ENCODE peak calls at places on chromosomes 5 and 9, in four cellular contexts. N is fibroblast of lung, L is mammary epithelial cell, X is HCT116. V is an unnamed sample.

GRCh38 chr9:124293712-124294504 is 36.2 kb downstream of the NEK6 start:
- DNase-seq in L (no peak), X (no peak), N (no peak), V (no peak)

GRCh38 chr9:129211686-129212085 is 33.6 kb upstream of the IER5L start:
- DNase-seq in N (no peak), X (no peak), L (no peak), V (no peak)

GRCh38 chr5:55278778-55279177 is 28.7 kb downstream of the DHX29 start:
- DNase-seq in L (peak), X (no peak), N (peak), V (no peak)

GRCh38 chr5:53239301-53239990 is 129.9 kb upstream of the MOCS2 start:
- DNase-seq in X (no peak), L (no peak), N (peak), V (no peak)

GRCh38 chr5:126138475-126139005 is 284.7 kb upstream of the GRAMD2B start:
- DNase-seq in N (peak), X (no peak), L (peak), V (no peak)

GRCh38 chr5:68661237-68661636 is 432.6 kb upstream of the SLC30A5 start:
- DNase-seq in L (peak), N (no peak), X (no peak), V (no peak)

GRCh38 chr9:126055386-126055785 is 271.2 kb upstream of the MVB12B start:
- DNase-seq in L (peak), N (peak), X (no peak), V (no peak)

GRCh38 chr5:97046270-97046982 is 96.0 kb downstream of the LIX1 start:
- DNase-seq in X (no peak), L (peak), N (peak), V (no peak)

GRCh38 chr5:169767938-169768337 is 130.9 kb downstream of the DOCK2 start:
- DNase-seq in X (no peak), L (no peak), N (no peak), V (no peak)

GRCh38 chr9:128396970-128397613 is 23.6 kb upstream of the CERCAM start:
- DNase-seq in L (no peak), N (no peak), X (no peak), V (no peak)

GRCh38 chr9:78131969-78132687 is 100.5 kb upstream of the GNAQ start:
- DNase-seq in N (peak), X (no peak), L (peak), V (no peak)

GRCh38 chr5:171391996-171392577 is 4.4 kb downstream of the NPM1 start:
- DNase-seq in L (no peak), N (no peak), X (no peak), V (no peak)
- H3K4me3 ChIP-seq in L (no peak), N (no peak), X (no peak), V (no peak)

DNA sequence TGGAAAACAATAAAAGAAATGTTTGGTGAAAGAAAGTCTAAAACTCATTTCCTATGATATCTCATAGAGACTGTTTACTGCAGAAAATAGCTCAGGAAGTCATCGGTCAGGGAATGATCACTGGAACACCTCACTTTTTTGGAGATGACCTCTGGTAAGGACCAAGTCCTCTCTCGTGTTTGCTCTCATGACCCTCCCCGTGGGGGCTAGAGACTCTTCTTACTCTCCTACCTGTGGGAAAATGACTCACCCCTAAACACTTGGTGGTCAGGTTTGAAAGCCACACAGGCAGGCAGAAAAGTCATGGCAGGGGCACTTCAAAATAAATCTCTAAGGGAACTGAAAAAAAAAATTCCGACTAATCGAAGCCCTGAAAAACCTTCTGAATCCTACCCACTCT is 48.2 kb downstream of the FAM240B start:
- DNase-seq in X (no peak), N (no peak), L (no peak), V (no peak)
- H3K4me3 ChIP-seq in X (peak), N (no peak), L (no peak), V (no peak)

DNA sequence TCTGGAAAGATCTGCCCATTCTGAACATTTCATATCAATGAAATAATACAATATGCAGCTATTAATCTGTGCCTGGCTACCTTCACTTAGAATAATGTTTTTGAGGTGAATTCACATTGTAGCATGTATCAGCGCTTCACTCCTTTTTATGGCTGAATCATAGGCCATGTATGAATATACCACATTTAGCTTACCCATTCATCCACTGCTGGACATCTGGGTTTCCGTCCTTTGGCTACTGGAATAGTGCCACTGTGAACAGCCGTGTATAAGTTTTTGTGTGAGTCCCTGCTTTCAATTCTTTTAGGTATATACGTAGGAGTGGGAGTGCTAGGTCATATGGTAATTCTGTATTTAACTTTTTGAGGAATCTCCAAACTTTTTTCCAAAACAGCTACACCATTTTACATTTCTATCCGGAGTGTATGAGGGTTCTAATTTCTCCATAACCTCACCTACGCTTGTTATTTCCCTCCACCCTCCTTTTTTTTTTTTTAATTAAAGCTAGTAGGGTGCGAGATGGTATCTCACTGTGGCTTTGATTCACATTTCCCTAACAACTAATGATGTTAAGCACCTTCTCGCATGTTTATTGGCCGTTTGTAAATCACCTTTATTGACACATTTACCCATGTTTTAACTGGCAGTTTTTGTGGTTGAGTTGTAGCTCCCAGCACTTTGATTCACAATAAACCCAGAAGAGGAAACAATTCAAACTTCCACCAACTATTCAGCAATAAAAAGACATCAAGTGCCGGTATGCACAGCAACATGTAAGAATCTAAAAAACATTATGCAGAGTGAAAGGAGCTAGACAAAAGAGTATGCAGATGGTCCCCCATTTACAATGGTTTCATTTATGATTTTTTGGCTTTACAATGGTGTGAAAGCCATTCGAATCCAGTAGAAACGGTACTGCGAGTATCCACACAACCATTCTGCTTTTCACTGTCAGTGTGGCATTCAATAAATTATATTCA is 8.1 kb downstream of the SEMA4D start:
- DNase-seq in N (no peak), X (no peak), L (peak), V (no peak)
- H3K4me3 ChIP-seq in N (no peak), X (no peak), L (no peak), V (no peak)

GRCh38 chr5:102453716-102454115 is 45.1 kb downstream of the SLCO6A1 start:
- DNase-seq in L (no peak), X (no peak), N (no peak), V (no peak)
- H3K4me3 ChIP-seq in L (no peak), X (no peak), N (no peak), V (peak)

V was measured in coronary artery.